ENCODE peak calls at places on chromosomes 3 and 15, in four cellular contexts. X, I, U and Q are unnamed samples.

GRCh38 chr3:59327324-59327939 is 277.6 kb upstream of the CFAP20DC start:
- DNase-seq in X (peak; percentile 94), I (peak; percentile 99), U (no peak), Q (peak; percentile 93)

GRCh38 chr3:25592510-25592968 is 72.2 kb downstream of the TOP2B start:
- DNase-seq in X (peak; percentile 94), I (peak; percentile 89), U (no peak), Q (peak; percentile 69)

GRCh38 chr3:197600796-197601565 is 45.2 kb upstream of the BDH1 start:
- DNase-seq in X (peak; percentile 89), I (peak; percentile 15), U (no peak), Q (peak; percentile 62)

GRCh38 chr3:117314441-117314840 is 604.9 kb downstream of the TUSC7 start:
- DNase-seq in X (no peak), I (no peak), U (no peak), Q (no peak)

GRCh38 chr3:168812234-168812633 is 716.5 kb upstream of the GOLIM4 start:
- DNase-seq in X (no peak), I (no peak), U (no peak), Q (peak; percentile 7)

GRCh38 chr3:196075013-196075412 is 6.9 kb downstream of the TFRC start:
- DNase-seq in X (no peak), I (no peak), U (no peak), Q (no peak)

GRCh38 chr15:52254331-52254730 is 41.3 kb downstream of the MYO5C start:
- DNase-seq in X (peak; percentile 18), I (no peak), U (no peak), Q (no peak)

GRCh38 chr3:181718416-181718815 is 6.7 kb downstream of the SOX2 start:
- DNase-seq in X (no peak), I (no peak), U (no peak), Q (peak; percentile 67)

GRCh38 chr15:33780011-33780768 is 188.1 kb upstream of the CHRM5 start:
- DNase-seq in X (no peak), I (no peak), U (no peak), Q (no peak)

GRCh38 chr3:130263708-130264107 is 81.8 kb upstream of the COL6A5 start:
- DNase-seq in X (no peak), I (no peak), U (no peak), Q (no peak)

GRCh38 chr15:75891895-75892294 is 11.8 kb upstream of the FBXO22 start:
- DNase-seq in X (peak; percentile 79), I (peak; percentile 87), U (no peak), Q (peak; percentile 77)

GRCh38 chr3:188349276-188349962 is 195.5 kb downstream of the LPP start:
- DNase-seq in X (peak; percentile 25), I (peak; percentile 42), U (no peak), Q (peak; percentile 58)

GRCh38 chr3:8324727-8325126 is 176.9 kb upstream of the LMCD1 start:
- DNase-seq in X (no peak), I (peak; percentile 25), U (no peak), Q (peak; percentile 41)

GRCh38 chr15:67119238-67119846 is 53.9 kb downstream of the SMAD3 start:
- DNase-seq in X (no peak), I (no peak), U (no peak), Q (no peak)

GRCh38 chr3:97278506-97278905 is 464.1 kb downstream of the EPHA6 start:
- DNase-seq in X (no peak), I (no peak), U (no peak), Q (no peak)

GRCh38 chr3:169822540-169822939 is 9.8 kb upstream of the LRRC34 start:
- DNase-seq in X (no peak), I (no peak), U (no peak), Q (no peak)

GRCh38 chr3:151011427-151011826 is 38.9 kb upstream of the CLRN1 start:
- DNase-seq in X (peak; percentile 67), I (peak; percentile 93), U (no peak), Q (peak; percentile 76)

GRCh38 chr3:15063656-15064286 is 1.3 kb downstream of the MRPS25 start:
- DNase-seq in X (no peak), I (no peak), U (no peak), Q (no peak)

GRCh38 chr3:46124216-46125143 is 83.6 kb downstream of the CCR1 start:
- DNase-seq in X (peak; percentile 61), I (no peak), U (no peak), Q (no peak)

GRCh38 chr15:38864122-38864521 is 299.5 kb upstream of the RASGRP1 start:
- DNase-seq in X (no peak), I (no peak), U (no peak), Q (no peak)

GRCh38 chr3:67381667-67382272 is 272.6 kb downstream of the SUCLG2 start:
- DNase-seq in X (peak; percentile 2), I (peak; percentile 11), U (no peak), Q (peak; percentile 48)

GRCh38 chr15:26889298-26889898 is 22.5 kb downstream of the GABRA5 start:
- DNase-seq in X (peak; percentile 55), I (peak; percentile 66), U (no peak), Q (peak; percentile 80)

GRCh38 chr15:36591534-36592411 is 12.3 kb downstream of the CDIN1 start:
- DNase-seq in X (peak; percentile 71), I (no peak), U (no peak), Q (peak; percentile 27)

GRCh38 chr3:108953700-108954099 is at the start of gene GUCA1C:
- DNase-seq in X (no peak), I (no peak), U (no peak), Q (no peak)

GRCh38 chr3:151213881-151214280 is 10.9 kb upstream of the GPR171 start:
- DNase-seq in X (no peak), I (no peak), U (no peak), Q (peak; percentile 41)

GRCh38 chr15:96066852-96067490 is 263.5 kb upstream of the NR2F2 start:
- DNase-seq in X (peak; percentile 22), I (no peak), U (no peak), Q (no peak)

GRCh38 chr15:37015025-37015424 is 85.3 kb downstream of the MEIS2 start:
- DNase-seq in X (peak; percentile 95), I (peak; percentile 44), U (no peak), Q (peak; percentile 91)

GRCh38 chr3:69090021-69090420 is 5.3 kb downstream of the ARL6IP5 start:
- DNase-seq in X (peak; percentile 59), I (peak; percentile 95), U (no peak), Q (peak; percentile 72)

GRCh38 chr3:66402596-66403267 is 98.1 kb downstream of the LRIG1 start:
- DNase-seq in X (no peak), I (no peak), U (no peak), Q (no peak)

GRCh38 chr3:100089802-100090668 is 24.3 kb downstream of the FILIP1L start:
- DNase-seq in X (peak; percentile 86), I (peak; percentile 84), U (no peak), Q (peak; percentile 61)

GRCh38 chr15:39770748-39771689 is 11.6 kb downstream of the FSIP1 start:
- DNase-seq in X (peak; percentile 76), I (peak; percentile 31), U (no peak), Q (peak; percentile 54)

GRCh38 chr15:57591237-57591821 is 375 bp upstream of the MYZAP start:
- DNase-seq in X (no peak), I (no peak), U (no peak), Q (no peak)

GRCh38 chr3:178960191-178960590 is 111.4 kb downstream of the ZMAT3 start:
- DNase-seq in X (peak; percentile 20), I (no peak), U (no peak), Q (no peak)

GRCh38 chr3:45480218-45480617 is 91.8 kb downstream of the LARS2 start:
- DNase-seq in X (peak; percentile 74), I (peak; percentile 90), U (no peak), Q (peak; percentile 33)

GRCh38 chr3:57031622-57032541 is 28.6 kb upstream of the SPATA12 start:
- DNase-seq in X (no peak), I (no peak), U (no peak), Q (no peak)